ENCODE peak calls at places on chromosomes 1 and 21, in ten cellular contexts. S is esophagus squamous epithelium; Y is CD4-positive, alpha-beta memory T cell; J is tibial nerve; M is hepatocyte; L is A549; T is effector memory CD4-positive, alpha-beta T cell; B is neuronal stem cell; U is thoracic aorta; V is uterus. A is an unnamed sample.

GRCh38 chr1:180966744-180967536 is 54.2 kb downstream of the KIAA1614 start:
- DNase-seq in L (no peak), S (no peak), V (no peak), Y (no peak), U (no peak), T (no peak), M (no peak), J (no peak), B (no peak), A (peak; percentile 25)

GRCh38 chr21:44449473-44450363 is 5.6 kb upstream of the LRRC3 start:
- DNase-seq in L (no peak), M (no peak), U (no peak), J (no peak), T (no peak), S (no peak), Y (no peak), V (no peak), B (no peak), A (no peak)

GRCh38 chr21:22096314-22096713 is 1098.1 kb downstream of the NCAM2 start:
- DNase-seq in S (no peak), Y (no peak), V (no peak), U (no peak), J (no peak), T (no peak), B (no peak), L (no peak), M (no peak), A (no peak)

GRCh38 chr1:161720956-161721737 is at the start of gene FCRLB:
- DNase-seq in T (no peak), J (no peak), M (no peak), Y (no peak), B (no peak), S (no peak), L (no peak), V (no peak), U (no peak), A (no peak)

GRCh38 chr1:46315669-46316403 is 12.3 kb downstream of the UQCRH start:
- DNase-seq in T (no peak), Y (no peak), V (no peak), M (no peak), J (no peak), L (no peak), U (no peak), B (no peak), S (no peak), A (no peak)

GRCh38 chr1:27349784-27350672 is 8.2 kb downstream of the SYTL1 start:
- DNase-seq in L (peak; percentile 80), T (no peak), B (peak; percentile 60), Y (no peak), V (peak; percentile 65), M (peak; percentile 89), S (no peak), J (no peak), U (no peak), A (no peak)

GRCh38 chr1:181768216-181768929 is 285.1 kb downstream of the CACNA1E start:
- DNase-seq in Y (no peak), M (no peak), V (no peak), S (no peak), J (no peak), L (peak; percentile 4), B (no peak), U (no peak), T (no peak), A (no peak)

GRCh38 chr1:2506901-2507565 is 19.4 kb downstream of the PANK4 start:
- DNase-seq in U (no peak), T (no peak), J (no peak), L (no peak), M (no peak), V (no peak), B (no peak), S (no peak), Y (no peak), A (no peak)

GRCh38 chr21:24840287-24840686 is 767.0 kb downstream of the MRPL39 start:
- DNase-seq in T (no peak), M (no peak), U (no peak), B (no peak), L (no peak), S (no peak), V (no peak), Y (no peak), J (no peak), A (no peak)

GRCh38 chr1:112693821-112694220 is 13.1 kb downstream of the RHOC start:
- DNase-seq in T (no peak), L (no peak), V (no peak), S (no peak), B (no peak), M (no peak), U (no peak), Y (no peak), J (no peak), A (no peak)

GRCh38 chr1:29033829-29034466 is 89.8 kb downstream of the TMEM200B start:
- DNase-seq in L (peak; percentile 46), T (no peak), Y (peak; percentile 40), J (no peak), M (peak; percentile 44), B (peak; percentile 12), U (no peak), V (no peak), S (no peak), A (no peak)

GRCh38 chr21:29403291-29403690 is 104.6 kb downstream of the BACH1 start:
- DNase-seq in B (no peak), J (no peak), T (no peak), S (no peak), U (no peak), L (no peak), V (no peak), M (no peak), Y (no peak), A (no peak)

DNA sequence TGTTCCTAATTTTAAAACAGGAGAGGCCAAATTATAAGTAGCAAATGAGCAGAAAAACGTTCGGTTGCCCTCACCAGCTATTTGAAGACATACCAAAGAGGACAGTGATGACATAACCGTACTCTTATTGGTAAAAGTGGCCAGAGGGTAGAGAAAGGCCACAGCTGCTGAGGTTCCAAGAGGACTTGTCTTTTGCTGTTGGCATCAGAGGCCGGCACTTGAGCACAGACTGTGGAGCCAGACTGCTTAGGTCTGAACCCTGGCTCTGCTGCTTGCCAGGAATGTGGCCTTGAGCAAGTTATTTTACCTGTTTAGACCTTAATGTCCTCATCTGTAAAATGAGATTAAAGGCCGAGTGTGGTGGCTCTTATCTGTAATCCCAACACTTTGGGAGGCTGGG is 14.9 kb downstream of the ETV3L start:
- DNase-seq in M (no peak), Y (no peak), B (no peak), S (no peak), L (no peak), U (no peak), T (no peak), V (no peak), J (no peak), A (no peak)
- H3K4me3 ChIP-seq in M (no peak overlapping the region), Y (no peak overlapping the region), B (no peak overlapping the region), S (no peak overlapping the region), L (no peak overlapping the region), U (no peak overlapping the region), T (no peak overlapping the region), V (no peak overlapping the region), J (no peak overlapping the region), A (no peak overlapping the region)

DNA sequence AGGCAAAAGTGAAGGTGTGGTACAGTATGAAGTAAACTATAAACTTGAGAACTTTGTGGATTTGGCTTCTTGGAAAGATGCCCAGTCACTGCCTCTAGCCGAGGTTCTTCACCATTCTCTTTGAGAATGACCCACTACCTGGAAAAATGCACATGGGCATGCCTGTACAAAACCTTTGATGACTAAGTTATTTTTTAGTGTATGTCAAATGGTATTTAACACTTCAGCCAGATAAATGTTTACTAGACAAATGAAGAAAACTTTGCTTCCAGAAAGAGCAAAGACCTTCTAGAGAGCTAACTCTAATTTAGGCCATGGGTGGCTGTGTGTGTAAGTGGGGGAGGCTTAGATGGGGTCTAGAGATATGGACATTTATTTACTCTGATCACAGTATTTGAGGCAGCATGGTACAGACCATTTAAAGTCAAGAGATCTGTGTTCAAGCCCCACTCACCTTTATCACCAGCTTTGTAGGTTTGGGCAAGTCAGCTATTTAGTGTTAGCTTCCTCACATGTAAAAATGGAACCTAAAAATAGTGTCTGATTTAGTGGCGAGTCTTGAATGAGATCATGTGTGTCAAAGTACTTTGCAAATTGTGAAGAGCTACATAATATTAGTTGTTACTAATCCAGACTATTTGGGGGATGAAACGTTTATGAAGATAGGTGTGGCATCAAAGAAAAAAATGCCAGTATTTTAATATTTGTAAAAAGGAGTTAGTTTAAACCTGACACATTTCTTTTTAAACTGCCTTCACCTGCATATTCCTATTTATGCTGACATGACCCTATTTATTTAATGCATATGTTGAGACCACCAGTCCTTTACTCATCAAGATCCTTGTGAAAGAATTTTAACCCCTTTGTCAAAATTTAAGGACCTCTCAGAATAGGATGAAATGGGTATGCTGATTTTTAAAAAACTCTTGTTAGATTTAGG is 20.2 kb downstream of the NFYC start:
- DNase-seq in V (no peak), T (no peak), B (no peak), J (no peak), U (no peak), L (peak; percentile 13), Y (no peak), M (peak; percentile 35), S (no peak), A (no peak)
- H3K4me3 ChIP-seq in V (no peak overlapping the region), T (no peak overlapping the region), B (peak overlapping the region; percentile 52), J (no peak overlapping the region), U (peak overlapping the region; percentile 40), L (no peak overlapping the region), Y (no peak overlapping the region), M (peak overlapping the region; percentile 21), S (no peak overlapping the region), A (no peak overlapping the region)

GRCh38 chr1:156709743-156710489 is 4.5 kb upstream of the CRABP2 start:
- DNase-seq in M (peak; percentile 59), S (no peak), B (no peak), V (peak; percentile 57), J (peak; percentile 50), U (peak; percentile 31), L (peak; percentile 29), Y (no peak), T (no peak), A (peak; percentile 92)
- H3K4me3 ChIP-seq in M (no peak overlapping the region), S (no peak overlapping the region), B (no peak overlapping the region), V (no peak overlapping the region), J (no peak overlapping the region), U (no peak overlapping the region), L (no peak overlapping the region), Y (no peak overlapping the region), T (no peak overlapping the region), A (no peak overlapping the region)

DNA sequence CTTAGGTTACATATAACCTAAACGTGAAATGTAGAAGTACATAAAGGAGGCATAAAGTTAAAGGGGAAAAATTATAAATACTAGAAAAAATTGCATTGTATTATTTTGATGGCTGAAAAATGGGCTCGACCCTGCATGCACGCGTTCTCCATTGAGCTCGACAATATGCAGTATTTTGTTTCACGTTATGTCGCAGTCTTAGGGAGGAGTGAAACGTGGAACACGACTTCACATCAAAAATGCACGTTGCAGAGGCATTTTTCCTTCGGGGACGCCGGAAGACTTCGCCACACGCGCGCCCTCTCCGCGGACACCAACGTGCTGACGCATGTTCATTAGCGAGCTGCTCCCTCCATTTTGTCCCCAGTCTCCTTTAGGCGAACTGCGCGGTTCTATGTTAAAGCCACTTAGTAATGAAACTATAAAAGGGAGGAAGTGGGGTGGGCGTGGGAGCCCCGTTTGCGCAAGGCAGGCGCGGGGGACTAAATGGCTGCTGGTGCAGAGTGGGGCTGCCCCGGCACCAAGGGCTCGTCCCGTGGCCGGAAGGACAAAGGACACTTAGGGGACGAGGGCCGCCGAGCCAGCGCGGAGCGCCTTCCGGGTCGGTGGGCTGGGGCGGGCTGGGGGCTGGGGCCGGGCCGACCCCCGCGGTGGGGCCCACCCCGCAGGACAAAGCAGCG is 722 bp upstream of the COX20 start:
- DNase-seq in U (peak; percentile 39), M (no peak), J (peak; percentile 72), S (peak; percentile 67), B (no peak), L (peak; percentile 95), T (peak; percentile 78), V (no peak), Y (peak; percentile 94), A (peak; percentile 87)
- H3K4me3 ChIP-seq in U (peak overlapping the region; percentile 83), M (peak overlapping the region; percentile 52), J (peak overlapping the region; percentile 92), S (peak overlapping the region; percentile 52), B (peak overlapping the region; percentile 69), L (peak overlapping the region; percentile 69), T (peak overlapping the region; percentile 91), V (peak overlapping the region; percentile 54), Y (peak overlapping the region; percentile 80), A (peak overlapping the region; percentile 43)

A was measured in lower leg skin.